ENCODE peak calls at places on chromosomes 12 and 14, in six cellular contexts. J, M, B, F, X and R are unnamed samples. For H3K4me1, the result is how much of the 10 kb centered on the place peaks cover.

GRCh38 chr14:102565331-102565887 is 27.0 kb upstream of the RCOR1 start:
- DNase-seq in M (no peak), J (no peak), B (no peak), F (no peak), X (no peak), R (peak)

GRCh38 chr12:67358686-67359374 is 89.7 kb downstream of the CAND1 start:
- DNase-seq in J (no peak), X (no peak), F (no peak), M (no peak), B (no peak), R (no peak)

GRCh38 chr12:46459881-46460545 is 87.4 kb upstream of the SLC38A2 start:
- DNase-seq in B (no peak), F (no peak), X (no peak), M (no peak), J (no peak), R (peak)

GRCh38 chr12:42568952-42569916 is 20.3 kb downstream of the PRICKLE1 start:
- DNase-seq in X (peak), J (no peak), M (no peak), F (peak), B (no peak), R (no peak)

GRCh38 chr14:97299661-97300060 is 502.5 kb downstream of the VRK1 start:
- DNase-seq in B (no peak), J (no peak), M (no peak), X (no peak), F (no peak), R (no peak)

GRCh38 chr14:67722293-67722692 is 20.6 kb downstream of the RDH12 start:
- DNase-seq in M (peak), X (no peak), F (peak), J (no peak), B (peak), R (no peak)

GRCh38 chr12:93990832-93991748 is 157.3 kb upstream of the PLXNC1 start:
- DNase-seq in X (peak), B (no peak), F (no peak), M (no peak), J (no peak), R (no peak)

GRCh38 chr12:84969226-84969625 is 56.6 kb upstream of the SLC6A15 start:
- DNase-seq in X (no peak), B (no peak), M (no peak), J (no peak), F (no peak), R (no peak)

GRCh38 chr12:12467222-12467621 is 95.4 kb downstream of the DUSP16 start:
- DNase-seq in B (no peak), X (no peak), F (no peak), J (no peak), M (no peak), R (no peak)

GRCh38 chr12:121538699-121539061 is 42.1 kb downstream of the KDM2B start:
- DNase-seq in F (no peak), J (peak), M (no peak), B (peak), X (peak), R (peak)

GRCh38 chr14:40129162-40129561 is 696.9 kb upstream of the FBXO33 start:
- DNase-seq in X (no peak), B (no peak), J (no peak), M (no peak), F (no peak), R (no peak)

GRCh38 chr14:34374998-34375740 is 86.9 kb downstream of the SPTSSA start:
- DNase-seq in B (no peak), J (no peak), M (no peak), X (no peak), F (no peak), R (no peak)

GRCh38 chr12:106081606-106082005 is 57.1 kb downstream of the NUAK1 start:
- DNase-seq in B (no peak), J (no peak), X (peak), F (no peak), M (no peak), R (no peak)

GRCh38 chr12:131783915-131784541 is 44.2 kb upstream of the MMP17 start:
- DNase-seq in J (peak), M (no peak), X (no peak), B (no peak), F (no peak), R (no peak)

GRCh38 chr14:21106191-21106505 is 5.3 kb downstream of the TMEM253 start:
- DNase-seq in M (no peak), X (no peak), B (no peak), J (no peak), F (no peak), R (no peak)

GRCh38 chr12:67413577-67413976 is 144.4 kb downstream of the CAND1 start:
- DNase-seq in F (no peak), B (no peak), J (no peak), M (no peak), X (no peak), R (no peak)

GRCh38 chr12:67766370-67766769 is 117.8 kb downstream of the DYRK2 start:
- DNase-seq in J (no peak), M (no peak), F (no peak), X (no peak), B (no peak), R (no peak)

GRCh38 chr12:40107803-40108620 is 2.1 kb upstream of the SLC2A13 start:
- DNase-seq in B (no peak), F (no peak), X (no peak), J (no peak), M (peak), R (peak)

GRCh38 chr12:89707623-89707991 is 1.0 kb downstream of the ATP2B1 start:
- DNase-seq in B (no peak), X (peak), J (no peak), F (peak), M (peak), R (peak)

GRCh38 chr12:85872497-85873091 is 1.5 kb upstream of the NTS start:
- DNase-seq in F (no peak), X (peak), B (no peak), J (peak), M (no peak), R (no peak)

GRCh38 chr14:55097894-55098560 is 31.0 kb upstream of the LGALS3 start:
- DNase-seq in J (no peak), F (peak), X (no peak), M (no peak), B (peak), R (peak)
- TF ChIP-seq EP300 in J (no peak), F (peak), X (no peak), M (no peak), B (no peak), R (no peak)

GRCh38 chr12:96225994-96226399 is 31.8 kb downstream of the ELK3 start:
- DNase-seq in J (no peak), M (no peak), F (no peak), X (peak), B (no peak), R (no peak)
- H3K4me1 ChIP-seq in J (under half), M (under half), F (under half), X (under half), B (under half), R (under half)

GRCh38 chr12:63922446-63922845 is 77.9 kb downstream of the SRGAP1 start:
- DNase-seq in B (no peak), M (no peak), J (no peak), X (peak), F (no peak), R (no peak)
- TF ChIP-seq EP300 in B (no peak), M (no peak), J (no peak), X (no peak), F (no peak), R (no peak)

GRCh38 chr12:123065666-123066457 is 85.0 kb downstream of the PITPNM2 start:
- DNase-seq in X (no peak), J (no peak), F (no peak), M (no peak), B (no peak), R (no peak)
- H3K4me1 ChIP-seq in X (half or more), J (under half), F (under half), M (half or more), B (half or more), R (half or more)

GRCh38 chr12:6667559-6668210 is 4.8 kb upstream of the ING4 start:
- DNase-seq in B (no peak), F (no peak), M (no peak), X (no peak), J (peak), R (no peak)

GRCh38 chr12:6666211-6666610 is 3.3 kb upstream of the ING4 start:
- DNase-seq in J (no peak), F (no peak), X (no peak), B (no peak), M (no peak), R (no peak)

GRCh38 chr12:6662602-6662905 is 365 bp downstream of the ING4 start:
- DNase-seq in X (no peak), B (no peak), J (peak), M (no peak), F (no peak), R (no peak)

GRCh38 chr12:6664902-6665301 is 2.0 kb upstream of the ING4 start:
- DNase-seq in B (no peak), M (no peak), X (no peak), J (no peak), F (no peak), R (no peak)

GRCh38 chr12:6662906-6663742 is at the start of gene ING4:
- DNase-seq in B (peak), J (peak), X (peak), F (peak), M (peak), R (peak)
- TF ChIP-seq EP300 in B (no peak), J (no peak), X (no peak), F (peak), M (no peak), R (peak)

GRCh38 chr12:96323906-96324305 is 76.3 kb downstream of the CDK17 start:
- DNase-seq in J (no peak), X (no peak), B (no peak), F (no peak), M (no peak), R (no peak)
- H3K4me1 ChIP-seq in J (under half), X (under half), B (under half), F (under half), M (under half), R (under half)

DNA sequence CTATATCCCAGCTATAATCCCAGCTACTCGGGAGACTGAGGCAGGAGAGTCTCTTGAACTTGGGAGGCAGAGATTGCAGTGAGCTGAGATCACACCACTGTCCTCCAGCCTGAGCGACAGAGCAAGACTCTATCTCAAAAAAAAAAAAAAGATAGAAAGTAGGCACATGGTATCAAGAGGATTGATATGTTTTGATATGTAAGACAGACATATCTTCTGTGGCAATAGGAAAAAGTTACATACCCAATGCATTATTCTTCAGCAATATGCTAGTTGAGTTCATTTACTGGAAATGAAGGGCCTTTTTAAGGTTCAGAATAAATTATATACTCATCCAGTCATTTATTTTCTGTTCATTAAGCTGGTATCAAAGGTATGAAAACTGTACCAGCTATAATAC is 393.4 kb downstream of the GLT1D1 start:
- DNase-seq in J (no peak), B (no peak), F (no peak), M (no peak), X (no peak), R (no peak)
- TF ChIP-seq EP300 in J (no peak), B (no peak), F (no peak), M (no peak), X (no peak), R (no peak)

GRCh38 chr14:77306406-77307098 is 14.1 kb downstream of the POMT2 start:
- DNase-seq in X (no peak), F (no peak), J (no peak), M (no peak), B (no peak), R (no peak)

GRCh38 chr14:77302926-77303325 is 17.8 kb downstream of the POMT2 start:
- DNase-seq in B (no peak), X (peak), M (no peak), J (peak), F (no peak), R (peak)

GRCh38 chr14:77301103-77301502 is 19.6 kb downstream of the POMT2 start:
- DNase-seq in X (peak), M (peak), F (peak), B (peak), J (peak), R (no peak)

GRCh38 chr14:77305696-77306095 is 15.0 kb downstream of the POMT2 start:
- DNase-seq in X (no peak), B (no peak), F (no peak), J (no peak), M (no peak), R (no peak)

GRCh38 chr14:77303417-77304156 is 17.1 kb downstream of the POMT2 start:
- DNase-seq in X (peak), B (no peak), M (no peak), J (peak), F (no peak), R (no peak)
- H3K4me1 ChIP-seq in X (half or more), B (under half), M (under half), J (half or more), F (under half), R (under half)